ENCODE peak calls at places on chromosomes 4 and X, in nine cellular contexts. K is SK-N-SH treated with all-trans-retinoic acid at 6 μM for 48 hours; R is sciatic nerve; V is upper lobe of right lung; S is HepG2; Y is natural killer cell; D is activated T-cell treated with anti-CD3 and anti-CD28 coated beads, Interleukin-2, amount 50 U/mL, for 72 hours; C is RWPE2; M is stimulated activated naive CD8-positive, alpha-beta T cell treated with anti-CD3 and anti-CD28 coated beads, Interleukin-15, amount 100 ng/mL, for 72 hours. L is an unnamed sample.

GRCh38 chr4:168659971-168660465 is 163.2 kb downstream of the PALLD start:
- ATAC-seq in R (no peak), V (no peak), D (no peak), S (no peak), C (no peak), M (no peak), Y (no peak), K (no peak), L (no peak)

GRCh38 chr4:60847614-60848013 is 352.5 kb upstream of the ADGRL3 start:
- ATAC-seq in R (no peak), Y (no peak), S (peak; percentile 79), D (no peak), C (no peak), M (no peak), K (no peak), V (peak; percentile 71), L (no peak)

GRCh38 chrX:78957049-78957767 is 12.0 kb downstream of the P2RY10 start:
- ATAC-seq in S (no peak), V (no peak), Y (peak; percentile 6), M (no peak), C (no peak), D (no peak), R (no peak), K (no peak), L (no peak)

GRCh38 chr4:94305468-94306225 is 37.0 kb downstream of the HPGDS start:
- ATAC-seq in V (peak; percentile 55), M (no peak), S (no peak), Y (no peak), C (no peak), D (peak; percentile 25), R (no peak), K (no peak), L (no peak)

GRCh38 chr4:139950568-139950967 is 203.4 kb downstream of the MAML3 start:
- ATAC-seq in V (peak; percentile 59), Y (peak; percentile 98), K (no peak), S (no peak), M (peak; percentile 97), R (peak; percentile 24), C (no peak), D (peak; percentile 94), L (no peak)

GRCh38 chr4:138910914-138911336 is 104.7 kb upstream of the NOCT start:
- ATAC-seq in D (no peak), R (peak; percentile 91), C (peak; percentile 97), K (peak; percentile 94), S (peak; percentile 95), M (no peak), V (peak; percentile 90), Y (no peak), L (peak; percentile 95)

GRCh38 chr4:87525636-87526035 is 3.5 kb downstream of the SPARCL1 start:
- ATAC-seq in S (no peak), D (no peak), Y (no peak), M (no peak), C (no peak), K (no peak), V (peak; percentile 47), R (peak; percentile 69), L (peak; percentile 84)

GRCh38 chr4:102826105-102826889 is 1.1 kb downstream of the UBE2D3 start:
- ATAC-seq in R (no peak), V (no peak), Y (no peak), K (no peak), S (no peak), C (no peak), D (no peak), M (peak; percentile 2), L (no peak)

GRCh38 chrX:30246769-30247489 is at the start of gene MAGEB1:
- ATAC-seq in D (no peak), V (no peak), Y (no peak), M (no peak), K (peak; percentile 72), C (no peak), R (no peak), S (peak; percentile 85), L (no peak)

GRCh38 chrX:53280703-53281320 is 572 bp downstream of the IQSEC2 start:
- ATAC-seq in D (no peak), M (peak; percentile 46), C (peak; percentile 82), K (peak; percentile 79), S (peak; percentile 64), Y (no peak), V (peak; percentile 39), R (peak; percentile 63), L (peak; percentile 42)

GRCh38 chr4:4764506-4764905 is 95.0 kb upstream of the MSX1 start:
- ATAC-seq in S (no peak), D (no peak), R (no peak), M (no peak), C (no peak), V (no peak), K (no peak), Y (no peak), L (no peak)

GRCh38 chr4:26087108-26087507 is 173.1 kb downstream of the SMIM20 start:
- ATAC-seq in V (no peak), Y (no peak), K (peak; percentile 44), D (no peak), C (no peak), S (no peak), R (peak; percentile 22), M (no peak), L (no peak)

GRCh38 chrX:13485167-13485566 is 84.2 kb upstream of the EGFL6 start:
- ATAC-seq in C (peak; percentile 63), R (no peak), V (peak; percentile 45), K (no peak), M (no peak), S (no peak), Y (no peak), D (no peak), L (no peak)